ENCODE peak calls at places on chromosomes 6 and 20, in six cellular contexts. One of them, this sample, is unnamed.

GRCh38 chr6:111503194-111503593 is 20.2 kb upstream of the REV3L start:
- DNase-seq in astrocyte of the cerebellum: peak
- DNase-seq in choroid plexus epithelial cell: peak
- DNase-seq in RWPE1: no peak
- DNase-seq in upper lobe of right lung: no peak
- DNase-seq in uterus: no peak
- DNase-seq in this sample: no peak

GRCh38 chr20:1887321-1887720 is 7.9 kb upstream of the SIRPA start:
- DNase-seq in uterus: no peak
- DNase-seq in upper lobe of right lung: no peak
- DNase-seq in astrocyte of the cerebellum: no peak
- DNase-seq in choroid plexus epithelial cell: no peak
- DNase-seq in RWPE1: no peak
- DNase-seq in this sample: no peak

GRCh38 chr6:121770943-121771342 is 335.5 kb downstream of the GJA1 start:
- DNase-seq in upper lobe of right lung: no peak
- DNase-seq in uterus: no peak
- DNase-seq in RWPE1: peak
- DNase-seq in astrocyte of the cerebellum: no peak
- DNase-seq in choroid plexus epithelial cell: no peak
- DNase-seq in this sample: no peak

GRCh38 chr20:45987108-45987780 is 15.2 kb upstream of the ZNF335 start:
- DNase-seq in astrocyte of the cerebellum: no peak
- DNase-seq in upper lobe of right lung: peak
- DNase-seq in uterus: peak
- DNase-seq in choroid plexus epithelial cell: peak
- DNase-seq in RWPE1: peak
- DNase-seq in this sample: peak

GRCh38 chr6:17931227-17931626 is 56.2 kb downstream of the KIF13A start:
- DNase-seq in RWPE1: no peak
- DNase-seq in choroid plexus epithelial cell: no peak
- DNase-seq in astrocyte of the cerebellum: no peak
- DNase-seq in upper lobe of right lung: no peak
- DNase-seq in uterus: no peak
- DNase-seq in this sample: no peak

GRCh38 chr6:138609801-138610430 is 110.6 kb upstream of the NHSL1 start:
- DNase-seq in RWPE1: no peak
- DNase-seq in uterus: no peak
- DNase-seq in upper lobe of right lung: no peak
- DNase-seq in astrocyte of the cerebellum: no peak
- DNase-seq in choroid plexus epithelial cell: no peak
- DNase-seq in this sample: no peak

GRCh38 chr20:45467861-45468260 is 1.7 kb upstream of the WFDC2 start:
- DNase-seq in uterus: no peak
- DNase-seq in astrocyte of the cerebellum: no peak
- DNase-seq in RWPE1: no peak
- DNase-seq in choroid plexus epithelial cell: no peak
- DNase-seq in upper lobe of right lung: no peak
- DNase-seq in this sample: no peak

GRCh38 chr20:32943490-32944052 is 60.7 kb downstream of the SUN5 start:
- DNase-seq in RWPE1: no peak
- DNase-seq in astrocyte of the cerebellum: no peak
- DNase-seq in uterus: no peak
- DNase-seq in choroid plexus epithelial cell: no peak
- DNase-seq in upper lobe of right lung: no peak
- DNase-seq in this sample: no peak

GRCh38 chr6:39948156-39948850 is 14.0 kb upstream of the MOCS1 start:
- DNase-seq in uterus: no peak
- DNase-seq in RWPE1: no peak
- DNase-seq in choroid plexus epithelial cell: peak
- DNase-seq in astrocyte of the cerebellum: no peak
- DNase-seq in upper lobe of right lung: no peak
- DNase-seq in this sample: no peak

GRCh38 chr6:23690650-23691049 is 435.4 kb upstream of the NRSN1 start:
- DNase-seq in upper lobe of right lung: no peak
- DNase-seq in uterus: no peak
- DNase-seq in RWPE1: no peak
- DNase-seq in astrocyte of the cerebellum: no peak
- DNase-seq in choroid plexus epithelial cell: no peak
- DNase-seq in this sample: no peak

GRCh38 chr6:41691426-41692079 is 43.9 kb downstream of the TFEB start:
- DNase-seq in uterus: no peak
- DNase-seq in astrocyte of the cerebellum: no peak
- DNase-seq in RWPE1: no peak
- DNase-seq in upper lobe of right lung: no peak
- DNase-seq in choroid plexus epithelial cell: no peak
- DNase-seq in this sample: no peak

GRCh38 chr6:17454316-17455005 is 61.1 kb downstream of the CAP2 start:
- DNase-seq in RWPE1: no peak
- DNase-seq in astrocyte of the cerebellum: no peak
- DNase-seq in upper lobe of right lung: no peak
- DNase-seq in choroid plexus epithelial cell: no peak
- DNase-seq in uterus: no peak
- DNase-seq in this sample: no peak

GRCh38 chr6:156914171-156914570 is 137.0 kb downstream of the ARID1B start:
- DNase-seq in choroid plexus epithelial cell: no peak
- DNase-seq in upper lobe of right lung: no peak
- DNase-seq in uterus: no peak
- DNase-seq in astrocyte of the cerebellum: no peak
- DNase-seq in RWPE1: no peak
- DNase-seq in this sample: no peak

GRCh38 chr6:10315631-10316145 is 99.2 kb downstream of the TFAP2A start:
- DNase-seq in astrocyte of the cerebellum: no peak
- DNase-seq in choroid plexus epithelial cell: no peak
- DNase-seq in RWPE1: no peak
- DNase-seq in upper lobe of right lung: no peak
- DNase-seq in uterus: no peak
- DNase-seq in this sample: no peak

GRCh38 chr6:150987371-150987828 is 121.9 kb downstream of the MTHFD1L start:
- DNase-seq in choroid plexus epithelial cell: peak
- DNase-seq in uterus: no peak
- DNase-seq in astrocyte of the cerebellum: no peak
- DNase-seq in upper lobe of right lung: no peak
- DNase-seq in RWPE1: no peak
- DNase-seq in this sample: no peak

GRCh38 chr6:10404107-10404798 is 10.6 kb downstream of the TFAP2A start:
- DNase-seq in RWPE1: peak
- DNase-seq in choroid plexus epithelial cell: peak
- DNase-seq in uterus: peak
- DNase-seq in upper lobe of right lung: peak
- DNase-seq in astrocyte of the cerebellum: peak
- DNase-seq in this sample: peak

GRCh38 chr20:41664584-41664983 is 46.4 kb upstream of the CHD6 start:
- DNase-seq in astrocyte of the cerebellum: no peak
- DNase-seq in choroid plexus epithelial cell: peak
- DNase-seq in RWPE1: peak
- DNase-seq in uterus: no peak
- DNase-seq in upper lobe of right lung: no peak
- DNase-seq in this sample: no peak

GRCh38 chr20:10524643-10525042 is 89.5 kb downstream of the SLX4IP start:
- DNase-seq in upper lobe of right lung: no peak
- DNase-seq in RWPE1: peak
- DNase-seq in uterus: no peak
- DNase-seq in choroid plexus epithelial cell: peak
- DNase-seq in astrocyte of the cerebellum: no peak
- DNase-seq in this sample: no peak

GRCh38 chr6:137271245-137272183 is 52.3 kb upstream of the IFNGR1 start:
- DNase-seq in uterus: no peak
- DNase-seq in RWPE1: peak
- DNase-seq in choroid plexus epithelial cell: peak
- DNase-seq in upper lobe of right lung: no peak
- DNase-seq in astrocyte of the cerebellum: peak
- DNase-seq in this sample: no peak

GRCh38 chr6:123965894-123966293 is 162.2 kb downstream of the NKAIN2 start:
- DNase-seq in uterus: no peak
- DNase-seq in choroid plexus epithelial cell: peak
- DNase-seq in RWPE1: peak
- DNase-seq in upper lobe of right lung: no peak
- DNase-seq in astrocyte of the cerebellum: peak
- DNase-seq in this sample: peak

GRCh38 chr6:6494677-6495076 is 93.8 kb upstream of the LY86 start:
- DNase-seq in RWPE1: peak
- DNase-seq in uterus: no peak
- DNase-seq in choroid plexus epithelial cell: no peak
- DNase-seq in upper lobe of right lung: peak
- DNase-seq in astrocyte of the cerebellum: no peak
- DNase-seq in this sample: peak

GRCh38 chr6:13989424-13990144 is 64.8 kb downstream of the RNF182 start:
- DNase-seq in choroid plexus epithelial cell: peak
- DNase-seq in uterus: no peak
- DNase-seq in upper lobe of right lung: no peak
- DNase-seq in astrocyte of the cerebellum: no peak
- DNase-seq in RWPE1: no peak
- DNase-seq in this sample: no peak

GRCh38 chr6:119096683-119097310 is 18.3 kb upstream of the FAM184A start:
- DNase-seq in choroid plexus epithelial cell: peak
- DNase-seq in astrocyte of the cerebellum: peak
- DNase-seq in uterus: peak
- DNase-seq in RWPE1: peak
- DNase-seq in upper lobe of right lung: no peak
- DNase-seq in this sample: no peak

GRCh38 chr6:35777356-35778102 is 1.1 kb downstream of the CLPSL2 start:
- DNase-seq in astrocyte of the cerebellum: no peak
- DNase-seq in upper lobe of right lung: peak
- DNase-seq in uterus: no peak
- DNase-seq in RWPE1: no peak
- DNase-seq in choroid plexus epithelial cell: no peak
- DNase-seq in this sample: no peak

GRCh38 chr6:35774116-35774794 is 2.1 kb upstream of the CLPSL2 start:
- DNase-seq in upper lobe of right lung: no peak
- DNase-seq in choroid plexus epithelial cell: no peak
- DNase-seq in astrocyte of the cerebellum: no peak
- DNase-seq in RWPE1: no peak
- DNase-seq in uterus: no peak
- DNase-seq in this sample: no peak

GRCh38 chr6:35775031-35775430 is 1.4 kb upstream of the CLPSL2 start:
- DNase-seq in upper lobe of right lung: no peak
- DNase-seq in astrocyte of the cerebellum: peak
- DNase-seq in uterus: no peak
- DNase-seq in choroid plexus epithelial cell: no peak
- DNase-seq in RWPE1: no peak
- DNase-seq in this sample: no peak

GRCh38 chr6:35778437-35778836 is 2.0 kb downstream of the CLPSL2 start:
- DNase-seq in uterus: no peak
- DNase-seq in RWPE1: no peak
- DNase-seq in choroid plexus epithelial cell: no peak
- DNase-seq in astrocyte of the cerebellum: no peak
- DNase-seq in upper lobe of right lung: peak
- DNase-seq in this sample: no peak

DNA sequence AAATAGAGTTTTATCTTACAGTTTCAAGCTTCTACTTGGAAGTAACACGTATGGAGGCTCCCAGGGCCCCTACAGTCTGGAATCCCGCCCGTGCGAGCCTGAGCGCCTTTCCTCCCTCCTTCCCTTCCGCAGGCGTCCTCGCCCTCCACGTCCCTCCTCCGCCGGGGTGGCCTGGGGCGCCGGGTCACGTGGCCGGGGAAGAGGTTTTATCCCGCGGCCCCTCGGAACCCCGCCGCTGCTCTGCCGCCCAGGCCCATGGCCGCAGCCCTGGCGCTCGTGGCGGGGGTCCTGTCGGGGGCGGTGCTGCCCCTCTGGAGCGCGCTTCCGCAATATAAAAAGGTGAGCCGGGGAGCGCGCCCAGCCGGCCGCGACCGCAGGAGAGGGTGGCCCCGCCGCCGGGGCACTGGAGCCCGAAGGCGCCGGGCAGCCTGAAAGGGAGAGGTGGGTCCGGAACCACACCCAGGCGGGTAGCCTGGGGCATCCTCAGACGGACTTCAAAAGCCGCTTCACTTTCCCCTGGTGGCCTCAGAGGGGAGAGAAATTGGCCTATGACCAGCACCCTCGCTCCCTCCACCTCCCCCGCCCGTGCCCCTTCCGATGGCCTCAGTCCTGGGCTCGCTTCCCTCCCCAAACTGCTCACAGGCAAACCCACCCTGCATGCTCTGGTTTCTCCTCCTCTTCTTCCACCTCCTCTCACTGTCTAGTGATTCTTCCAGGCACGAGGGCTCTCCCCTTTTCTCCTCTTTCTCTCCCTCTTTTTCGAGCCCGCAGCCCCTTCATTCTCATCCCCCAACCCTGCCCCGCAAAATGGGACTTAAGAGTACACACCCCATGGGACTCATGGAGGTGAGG is at the start of gene CLPSL2:
- DNase-seq in choroid plexus epithelial cell: no peak
- DNase-seq in upper lobe of right lung: peak
- DNase-seq in RWPE1: no peak
- DNase-seq in astrocyte of the cerebellum: no peak
- DNase-seq in uterus: no peak
- DNase-seq in this sample: peak
- TF ChIP-seq CTCF in choroid plexus epithelial cell: no peak
- TF ChIP-seq CTCF in upper lobe of right lung: no peak
- TF ChIP-seq CTCF in RWPE1: no peak
- TF ChIP-seq CTCF in astrocyte of the cerebellum: no peak
- TF ChIP-seq CTCF in uterus: no peak
- TF ChIP-seq CTCF in this sample: no peak

GRCh38 chr6:53861543-53861942 is 66.7 kb downstream of the LRRC1 start:
- DNase-seq in RWPE1: peak
- DNase-seq in astrocyte of the cerebellum: no peak
- DNase-seq in choroid plexus epithelial cell: no peak
- DNase-seq in uterus: no peak
- DNase-seq in upper lobe of right lung: no peak
- DNase-seq in this sample: no peak

GRCh38 chr6:53860511-53860910 is 65.7 kb downstream of the LRRC1 start:
- DNase-seq in choroid plexus epithelial cell: no peak
- DNase-seq in astrocyte of the cerebellum: no peak
- DNase-seq in RWPE1: no peak
- DNase-seq in upper lobe of right lung: no peak
- DNase-seq in uterus: no peak
- DNase-seq in this sample: no peak

GRCh38 chr6:53866231-53866630 is 71.4 kb downstream of the LRRC1 start:
- DNase-seq in choroid plexus epithelial cell: peak
- DNase-seq in RWPE1: no peak
- DNase-seq in upper lobe of right lung: no peak
- DNase-seq in astrocyte of the cerebellum: peak
- DNase-seq in uterus: no peak
- DNase-seq in this sample: no peak

GRCh38 chr6:53858913-53859312 is 64.1 kb downstream of the LRRC1 start:
- DNase-seq in upper lobe of right lung: no peak
- DNase-seq in choroid plexus epithelial cell: no peak
- DNase-seq in uterus: no peak
- DNase-seq in astrocyte of the cerebellum: no peak
- DNase-seq in RWPE1: no peak
- DNase-seq in this sample: no peak

GRCh38 chr6:53862517-53863457 is 68.0 kb downstream of the LRRC1 start:
- DNase-seq in uterus: no peak
- DNase-seq in choroid plexus epithelial cell: peak
- DNase-seq in upper lobe of right lung: no peak
- DNase-seq in RWPE1: no peak
- DNase-seq in astrocyte of the cerebellum: peak
- DNase-seq in this sample: no peak
- TF ChIP-seq CTCF in uterus: no peak
- TF ChIP-seq CTCF in choroid plexus epithelial cell: peak
- TF ChIP-seq CTCF in upper lobe of right lung: no peak
- TF ChIP-seq CTCF in RWPE1: no peak
- TF ChIP-seq CTCF in astrocyte of the cerebellum: no peak
- TF ChIP-seq CTCF in this sample: no peak

GRCh38 chr6:53103993-53104675 is 38.9 kb downstream of the FBXO9 start:
- DNase-seq in astrocyte of the cerebellum: no peak
- DNase-seq in uterus: no peak
- DNase-seq in choroid plexus epithelial cell: peak
- DNase-seq in upper lobe of right lung: no peak
- DNase-seq in RWPE1: no peak
- DNase-seq in this sample: no peak
- TF ChIP-seq CTCF in astrocyte of the cerebellum: no peak
- TF ChIP-seq CTCF in uterus: no peak
- TF ChIP-seq CTCF in choroid plexus epithelial cell: no peak
- TF ChIP-seq CTCF in upper lobe of right lung: no peak
- TF ChIP-seq CTCF in RWPE1: no peak
- TF ChIP-seq CTCF in this sample: no peak

GRCh38 chr6:43355862-43356590 is 13.4 kb downstream of the ZNF318 start:
- DNase-seq in uterus: no peak
- DNase-seq in RWPE1: no peak
- DNase-seq in astrocyte of the cerebellum: no peak
- DNase-seq in choroid plexus epithelial cell: peak
- DNase-seq in upper lobe of right lung: no peak
- DNase-seq in this sample: peak
- TF ChIP-seq CTCF in uterus: no peak
- TF ChIP-seq CTCF in RWPE1: no peak
- TF ChIP-seq CTCF in astrocyte of the cerebellum: peak
- TF ChIP-seq CTCF in choroid plexus epithelial cell: peak
- TF ChIP-seq CTCF in upper lobe of right lung: peak
- TF ChIP-seq CTCF in this sample: no peak

This sample was measured in Calu3.